ENCODE peak calls at places on chromosomes 7 and 10, in six cellular contexts. P is HCT116, U is H1, G is GM12878, Q is K562, T is HepG2. Z is an unnamed sample.

GRCh38 chr7:99029481-99030144 is 114.3 kb downstream of the SMURF1 start:
- DNase-seq in P (no peak), U (no peak), G (no peak), Q (no peak), T (no peak), Z (no peak)

GRCh38 chr7:141533149-141533949 is 17.9 kb upstream of the AGK start:
- DNase-seq in P (peak; percentile 48), U (peak; percentile 79), G (no peak), Q (peak; percentile 79), T (peak; percentile 47), Z (peak; percentile 74)

GRCh38 chr10:26969145-26969926 is 108.6 kb upstream of the ABI1 start:
- DNase-seq in P (no peak), U (no peak), G (peak; percentile 75), Q (no peak), T (no peak), Z (no peak)

GRCh38 chr7:156616269-156617202 is 24.0 kb upstream of the RNF32 start:
- DNase-seq in P (no peak), U (peak; percentile 68), G (no peak), Q (peak; percentile 4), T (peak; percentile 54), Z (peak; percentile 45)

GRCh38 chr10:115082521-115082920 is 10.6 kb upstream of the ATRNL1 start:
- DNase-seq in P (no peak), U (no peak), G (no peak), Q (no peak), T (no peak), Z (no peak)

GRCh38 chr7:30062587-30062986 is 34.4 kb downstream of the PLEKHA8 start:
- DNase-seq in P (peak; percentile 13), U (no peak), G (no peak), Q (peak; percentile 57), T (peak; percentile 44), Z (no peak)

GRCh38 chr7:1940863-1941262 is 270.8 kb downstream of the ELFN1 start:
- DNase-seq in P (no peak), U (no peak), G (no peak), Q (no peak), T (no peak), Z (no peak)

GRCh38 chr10:63767512-63767911 is 246.3 kb downstream of the REEP3 start:
- DNase-seq in P (no peak), U (no peak), G (no peak), Q (no peak), T (peak; percentile 4), Z (no peak)

GRCh38 chr10:127151541-127151940 is 44.9 kb downstream of the INSYN2A start:
- DNase-seq in P (no peak), U (no peak), G (no peak), Q (no peak), T (no peak), Z (no peak)

GRCh38 chr7:75644599-75644998 is 94.1 kb downstream of the HIP1 start:
- DNase-seq in P (no peak), U (no peak), G (no peak), Q (no peak), T (no peak), Z (no peak)

GRCh38 chr10:110681023-110681681 is 37.0 kb downstream of the RBM20 start:
- DNase-seq in P (peak; percentile 22), U (peak; percentile 69), G (no peak), Q (peak; percentile 61), T (peak; percentile 32), Z (peak; percentile 65)

GRCh38 chr7:862157-862556 is 14.2 kb upstream of the GET4 start:
- DNase-seq in P (no peak), U (no peak), G (no peak), Q (no peak), T (no peak), Z (no peak)

GRCh38 chr10:69315610-69316312 is 37.5 kb downstream of the HK1 start:
- DNase-seq in P (no peak), U (no peak), G (no peak), Q (peak; percentile 97), T (no peak), Z (no peak)

GRCh38 chr7:17058568-17058967 is 176.8 kb upstream of the AGR3 start:
- DNase-seq in P (no peak), U (no peak), G (no peak), Q (no peak), T (no peak), Z (no peak)

GRCh38 chr10:80536361-80536835 is 1.3 kb upstream of the SH2D4B start:
- DNase-seq in P (no peak), U (no peak), G (no peak), Q (no peak), T (no peak), Z (no peak)

GRCh38 chr7:132061931-132062330 is 505.5 kb upstream of the PODXL start:
- DNase-seq in P (no peak), U (no peak), G (no peak), Q (no peak), T (no peak), Z (no peak)

GRCh38 chr7:37065779-37066271 is 341.5 kb upstream of the AOAH start:
- DNase-seq in P (no peak), U (no peak), G (peak; percentile 55), Q (no peak), T (no peak), Z (no peak)
- TF ChIP-seq ATF3 in P (no peak), U (no peak), G (no peak), Q (no peak), T (no peak), Z (no peak)

GRCh38 chr10:35386594-35387174 is 50.4 kb downstream of the CCNY start:
- DNase-seq in P (no peak), U (no peak), G (no peak), Q (peak; percentile 58), T (peak; percentile 32), Z (no peak)
- TF ChIP-seq ATF3 in P (no peak), U (no peak), G (no peak), Q (no peak), T (no peak), Z (no peak)

GRCh38 chr10:124009616-124010015 is 83.8 kb downstream of the CHST15 start:
- DNase-seq in P (no peak), U (no peak), G (no peak), Q (no peak), T (no peak), Z (no peak)

GRCh38 chr10:124010024-124010423 is 83.4 kb downstream of the CHST15 start:
- DNase-seq in P (no peak), U (no peak), G (no peak), Q (no peak), T (no peak), Z (no peak)

GRCh38 chr10:124007773-124008145 is 85.6 kb downstream of the CHST15 start:
- DNase-seq in P (no peak), U (no peak), G (no peak), Q (no peak), T (no peak), Z (no peak)

GRCh38 chr10:124007102-124007772 is 86.2 kb downstream of the CHST15 start:
- DNase-seq in P (no peak), U (no peak), G (no peak), Q (no peak), T (no peak), Z (no peak)

DNA sequence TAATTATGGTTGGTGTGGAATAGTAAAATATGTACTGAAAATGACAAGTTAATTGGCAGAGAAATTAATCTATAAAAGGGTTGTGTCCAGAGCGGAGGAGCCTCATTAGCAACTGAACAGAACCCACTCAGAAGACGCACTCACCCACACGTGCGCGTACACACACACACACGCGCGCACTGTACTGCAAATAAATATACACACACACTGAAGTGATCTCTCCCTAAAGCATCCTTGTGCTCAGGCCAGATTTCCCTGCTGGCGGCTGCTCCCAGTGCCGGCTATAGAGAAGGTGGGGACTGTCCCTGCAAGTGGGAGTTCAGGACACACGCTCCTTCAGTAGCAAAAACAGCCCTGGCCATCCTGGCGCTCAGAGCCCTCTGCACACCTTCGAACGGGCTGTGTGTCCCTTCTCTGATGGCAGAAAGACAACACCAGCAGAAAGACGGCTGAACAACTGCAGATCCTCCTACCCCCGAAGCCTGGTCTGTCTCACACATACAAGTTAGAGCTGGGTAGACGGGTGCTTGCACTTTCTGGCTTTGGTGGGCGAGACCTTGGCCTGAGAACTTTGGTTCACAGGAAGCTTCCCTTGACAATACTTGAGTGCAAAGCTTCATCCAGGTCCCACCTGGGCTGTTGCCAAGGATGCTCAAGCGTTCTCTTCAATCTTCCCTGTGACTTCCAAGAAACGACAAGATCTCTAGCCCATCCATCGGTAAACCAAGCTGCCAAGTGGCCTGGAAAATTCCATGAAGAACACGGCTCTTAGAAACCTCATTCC is 85.0 kb downstream of the CHST15 start:
- DNase-seq in P (no peak), U (no peak), G (no peak), Q (no peak), T (no peak), Z (no peak)
- TF ChIP-seq ATF3 in P (no peak), U (no peak), G (no peak), Q (no peak), T (no peak), Z (no peak)

DNA sequence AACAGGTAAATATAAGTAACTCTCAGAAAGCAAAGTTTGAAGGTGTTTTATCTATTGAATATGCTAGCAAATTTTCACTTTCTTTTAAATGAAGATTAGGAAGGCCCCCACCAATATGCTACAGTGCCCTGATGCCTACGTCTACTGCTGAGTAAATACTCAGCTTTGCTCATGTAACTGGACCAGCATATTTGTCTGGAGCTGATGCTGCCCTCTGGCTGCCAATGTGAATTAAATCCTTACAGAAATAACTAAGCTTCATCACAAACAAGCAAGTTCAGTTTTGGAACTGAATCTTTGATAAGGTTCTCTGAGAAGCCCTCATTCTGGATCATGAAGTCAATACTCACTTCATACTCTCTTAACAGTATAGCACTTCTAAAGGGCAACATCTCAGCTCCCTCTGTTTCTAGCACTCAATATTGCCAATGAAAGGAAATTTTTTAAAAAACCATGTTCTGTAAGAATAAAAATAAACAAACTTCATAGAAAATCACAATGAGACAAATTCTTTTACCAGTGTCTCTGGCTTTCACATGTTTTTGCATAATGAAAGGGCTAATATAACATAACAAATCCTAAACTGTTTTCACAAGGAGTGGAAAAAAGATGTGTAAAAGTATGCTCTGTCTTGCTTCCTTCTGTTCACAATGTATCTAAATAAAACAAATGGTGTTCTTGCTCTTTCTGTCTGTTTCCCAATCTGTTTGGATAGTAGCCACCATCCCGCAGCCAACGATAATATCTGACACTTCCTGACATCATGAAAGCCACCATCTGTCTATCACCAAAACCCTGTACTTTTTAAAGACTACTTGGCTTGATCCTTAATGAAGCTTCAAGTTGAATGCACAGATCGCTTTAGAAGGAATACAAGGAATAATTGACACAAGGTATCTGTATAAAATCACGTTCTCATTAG is 246.5 kb downstream of the ETV1 start:
- DNase-seq in P (peak; percentile 39), U (no peak), G (no peak), Q (no peak), T (no peak), Z (peak; percentile 14)
- TF ChIP-seq ATF3 in P (no peak), U (no peak), G (no peak), Q (no peak), T (no peak), Z (no peak)

GRCh38 chr7:129739427-129739826 is 127.9 kb downstream of the NRF1 start:
- DNase-seq in P (no peak), U (no peak), G (no peak), Q (no peak), T (no peak), Z (no peak)
- TF ChIP-seq ATF3 in P (no peak), U (no peak), G (no peak), Q (no peak), T (no peak), Z (no peak)